ENCODE peak calls at places on chromosomes 13 and 19, in four cellular contexts. T, X, M and A are unnamed samples.

GRCh38 chr13:87172166-87172825 is 498.9 kb upstream of the SLITRK5 start:
- DNase-seq in M (no peak), T (no peak), X (no peak), A (no peak)

GRCh38 chr19:15813916-15814315 is 1.5 kb downstream of the OR10H1 start:
- DNase-seq in T (no peak), X (no peak), M (no peak), A (no peak)

GRCh38 chr13:94292323-94292640 is 187.2 kb downstream of the DCT start:
- DNase-seq in X (no peak), T (no peak), M (no peak), A (no peak)

GRCh38 chr19:31520633-31521032 is 171.4 kb upstream of the TSHZ3 start:
- DNase-seq in M (no peak), T (no peak), X (no peak), A (no peak)

GRCh38 chr19:18254546-18255500 is 19.4 kb downstream of the IQCN start:
- DNase-seq in M (no peak), X (no peak), T (no peak), A (no peak)

GRCh38 chr13:79282508-79282907 is 123.5 kb downstream of the RBM26 start:
- DNase-seq in X (no peak), M (no peak), T (no peak), A (peak)

GRCh38 chr19:4523306-4524110 is 5.2 kb upstream of the PLIN4 start:
- DNase-seq in T (no peak), M (peak), X (peak), A (peak)

GRCh38 chr19:40322271-40322610 is 26.0 kb downstream of the C19orf47 start:
- DNase-seq in M (no peak), T (no peak), X (no peak), A (no peak)

GRCh38 chr13:83780201-83780600 is 102.1 kb downstream of the SLITRK1 start:
- DNase-seq in T (no peak), X (peak), M (no peak), A (peak)

GRCh38 chr13:28744656-28745055 is 25.9 kb upstream of the SLC46A3 start:
- DNase-seq in T (no peak), M (no peak), X (no peak), A (no peak)

GRCh38 chr13:101576452-101576851 is 124.0 kb downstream of the ITGBL1 start:
- DNase-seq in M (no peak), T (no peak), X (peak), A (peak)

GRCh38 chr19:49983645-49984229 is 22.8 kb upstream of the SIGLEC11 start:
- DNase-seq in X (peak), T (peak), M (peak), A (peak)

GRCh38 chr19:4374451-4375163 is 25.7 kb downstream of the SH3GL1 start:
- DNase-seq in T (no peak), M (peak), X (peak), A (peak)

GRCh38 chr13:72181661-72182060 is 314.7 kb upstream of the DACH1 start:
- DNase-seq in T (no peak), M (no peak), X (no peak), A (no peak)

GRCh38 chr13:49086711-49087110 is 111.0 kb downstream of the FNDC3A start:
- DNase-seq in X (no peak), M (no peak), T (no peak), A (no peak)

GRCh38 chr13:36788276-36788675 is 30.7 kb upstream of the RFXAP start:
- DNase-seq in X (no peak), T (no peak), M (no peak), A (no peak)

GRCh38 chr19:40006273-40006691 is 9.4 kb downstream of the ZNF546 start:
- DNase-seq in T (no peak), M (peak), X (no peak), A (no peak)

GRCh38 chr13:87444135-87444534 is 227.0 kb upstream of the SLITRK5 start:
- DNase-seq in M (no peak), T (no peak), X (no peak), A (no peak)

GRCh38 chr19:55643003-55643732 is at the start of gene ZNF581:
- DNase-seq in T (peak), X (peak), M (no peak), A (peak)

GRCh38 chr19:9862897-9863296 is 27.8 kb downstream of the PIN1 start:
- DNase-seq in M (no peak), T (no peak), X (no peak), A (no peak)

GRCh38 chr13:99380402-99380801 is 73.2 kb upstream of the GPR183 start:
- DNase-seq in M (no peak), X (no peak), T (no peak), A (no peak)
- TF ChIP-seq POLR2AphosphoS2 in M (no peak), X (no peak), T (no peak), A (no peak)

GRCh38 chr13:34425307-34425949 is 516.6 kb upstream of the NBEA start:
- DNase-seq in X (no peak), M (no peak), T (no peak), A (no peak)

GRCh38 chr13:34419025-34419424 is 523.0 kb upstream of the NBEA start:
- DNase-seq in X (no peak), T (no peak), M (no peak), A (no peak)

GRCh38 chr13:34416833-34417425 is 525.1 kb upstream of the NBEA start:
- DNase-seq in M (no peak), T (no peak), X (no peak), A (no peak)

GRCh38 chr13:34420975-34421719 is 520.9 kb upstream of the NBEA start:
- DNase-seq in M (no peak), T (no peak), X (no peak), A (no peak)

DNA sequence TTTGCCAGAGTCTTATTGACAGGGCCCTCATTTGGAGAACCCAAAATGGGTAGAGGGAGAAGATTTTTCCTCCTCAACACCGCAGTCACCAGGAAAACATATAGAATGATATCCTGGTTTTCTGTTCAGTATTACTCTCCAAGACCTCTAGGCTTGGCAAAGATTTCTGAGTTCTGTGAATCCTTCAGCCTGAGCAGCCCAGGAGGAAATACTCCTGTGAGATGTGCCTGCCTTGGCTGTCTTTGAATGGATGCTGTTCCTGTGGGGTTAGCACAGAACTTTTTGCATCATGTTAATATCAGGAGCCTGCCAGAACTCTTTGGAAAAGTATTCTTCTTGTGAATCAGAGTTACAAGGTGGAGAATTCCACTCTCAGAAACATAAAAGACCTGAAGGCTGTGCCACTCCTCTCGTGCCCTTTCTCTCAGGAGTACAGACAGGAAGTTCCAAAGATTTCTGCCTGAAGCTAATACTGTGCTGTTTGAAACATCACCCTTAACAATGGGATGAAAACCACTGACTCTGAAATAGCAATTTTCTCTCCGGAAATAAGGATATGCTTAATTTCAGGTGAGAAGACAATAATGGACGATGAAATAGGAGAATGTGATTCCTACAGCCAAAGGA is 520.1 kb upstream of the NBEA start:
- DNase-seq in M (no peak), T (no peak), X (no peak), A (no peak)
- TF ChIP-seq POLR2AphosphoS2 in M (no peak), T (no peak), X (no peak), A (no peak)

GRCh38 chr13:45537506-45537905 is 72.8 kb downstream of the COG3 start:
- DNase-seq in X (no peak), T (no peak), M (no peak), A (no peak)
- TF ChIP-seq POLR2AphosphoS2 in X (no peak), T (no peak), M (no peak), A (no peak)

GRCh38 chr13:31891472-31891871 is 140.1 kb upstream of the FRY start:
- DNase-seq in X (no peak), M (no peak), T (no peak), A (no peak)
- TF ChIP-seq POLR2AphosphoS2 in X (no peak), M (no peak), T (no peak), A (no peak)

GRCh38 chr13:67122251-67122650 is 107.9 kb downstream of the PCDH9 start:
- DNase-seq in X (no peak), M (no peak), T (no peak), A (no peak)
- TF ChIP-seq POLR2AphosphoS2 in X (no peak), M (no peak), T (no peak), A (no peak)

DNA sequence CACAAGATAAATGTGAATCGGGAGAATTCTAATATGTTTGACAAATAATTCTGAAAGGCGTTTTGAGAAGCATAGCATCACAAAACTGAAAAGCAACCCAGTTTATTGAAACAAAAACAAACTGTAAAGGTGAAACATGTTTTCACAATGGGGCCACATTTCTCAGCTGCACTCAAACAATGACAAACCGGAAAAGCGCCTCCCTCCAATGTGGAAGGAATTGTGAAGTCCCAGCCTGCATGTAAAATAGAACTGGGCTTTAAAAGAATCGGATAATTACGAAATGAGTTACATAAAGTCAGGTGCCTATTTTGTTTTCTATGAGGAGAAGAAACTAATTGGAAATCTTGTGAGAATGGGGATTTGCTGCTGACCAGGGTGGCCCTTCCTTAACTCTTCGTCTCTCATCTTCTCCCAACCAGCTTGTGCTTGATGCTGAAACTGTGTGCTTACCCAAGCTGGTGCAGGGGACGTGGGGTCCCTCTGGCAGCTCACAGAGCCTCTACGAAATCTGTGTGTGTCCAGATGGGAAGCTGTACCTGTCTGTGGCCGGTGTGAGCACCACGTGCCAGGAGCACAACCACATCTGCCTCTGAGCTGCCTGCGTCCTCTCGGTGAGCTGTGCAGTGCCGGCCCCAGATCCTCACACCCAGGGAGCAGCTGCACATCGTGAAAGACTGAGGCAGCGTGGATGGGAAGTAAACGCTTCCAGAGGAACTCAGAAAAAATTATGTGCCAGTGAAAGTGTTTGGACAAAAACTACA is 109.4 kb downstream of the SACS start:
- DNase-seq in X (no peak), T (no peak), M (no peak), A (no peak)
- TF ChIP-seq POLR2AphosphoS2 in X (no peak), T (no peak), M (no peak), A (no peak)

DNA sequence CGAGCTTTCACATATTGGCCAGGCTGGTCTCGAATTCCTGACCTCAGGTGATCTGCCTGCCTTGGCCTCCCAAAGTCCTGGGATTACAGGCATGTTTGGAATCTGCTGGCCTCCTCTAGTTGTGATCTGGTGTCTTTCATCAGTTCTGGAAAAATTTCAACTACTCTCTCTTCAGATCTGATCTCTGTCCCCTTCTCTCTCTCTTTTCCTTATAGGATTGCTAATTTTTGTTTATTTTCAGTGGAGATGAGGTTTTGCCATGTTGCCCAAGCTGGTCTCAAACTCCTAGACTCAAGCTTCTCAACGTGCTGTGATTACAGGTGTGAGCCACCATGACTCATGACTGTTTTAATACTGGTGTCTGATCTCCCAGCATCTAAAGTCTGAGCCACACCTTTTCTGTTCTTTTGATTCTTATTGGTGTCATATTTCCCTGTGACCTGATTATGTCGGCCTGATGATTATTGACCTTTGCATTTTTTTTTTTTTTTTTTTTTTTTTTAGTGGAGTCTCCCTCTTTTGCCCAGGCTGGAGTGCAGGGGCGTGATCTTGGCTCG is 10.4 kb upstream of the NANOS2 start:
- DNase-seq in T (no peak), X (no peak), M (no peak), A (no peak)
- TF ChIP-seq POLR2AphosphoS2 in T (no peak), X (no peak), M (no peak), A (no peak)

GRCh38 chr13:23505007-23505406 is 65.2 kb upstream of the TNFRSF19 start:
- DNase-seq in M (no peak), X (no peak), T (no peak), A (no peak)
- TF ChIP-seq POLR2AphosphoS2 in M (no peak), X (no peak), T (no peak), A (no peak)

GRCh38 chr13:80382576-80382975 is 41.6 kb upstream of the SPRY2 start:
- DNase-seq in X (no peak), M (no peak), T (no peak), A (no peak)
- TF ChIP-seq POLR2AphosphoS2 in X (no peak), M (no peak), T (no peak), A (no peak)